ENCODE peak calls at places on chromosomes 13 and 19, in nine cellular contexts. N is thoracic aorta, M is bronchial epithelial cell, T is BE2C, H is right atrium auricular region, X is astrocyte, Q is fibroblast of lung, S is suprapubic skin, A is breast epithelium. P is an unnamed sample.

GRCh38 chr13:74409551-74409950 is 275.3 kb upstream of the KLF12 start:
- DNase-seq in A (no peak), M (no peak), Q (no peak), T (no peak), X (no peak), N (no peak), H (no peak), S (no peak), P (no peak)

GRCh38 chr19:405138-405965 is 3.6 kb downstream of the C2CD4C start:
- DNase-seq in H (no peak), T (no peak), N (no peak), A (no peak), Q (no peak), S (peak; percentile 48), X (no peak), M (no peak), P (no peak)

GRCh38 chr19:51976852-51977251 is 9.8 kb downstream of the ZNF350 start:
- DNase-seq in Q (no peak), T (no peak), X (no peak), S (no peak), A (no peak), M (no peak), H (no peak), N (no peak), P (no peak)

GRCh38 chr19:1847348-1847683 is 967 bp downstream of the REXO1 start:
- DNase-seq in M (no peak), Q (peak; percentile 50), X (peak; percentile 40), H (no peak), N (no peak), S (no peak), T (no peak), A (no peak), P (no peak)

GRCh38 chr13:32264407-32264806 is 50.8 kb downstream of the ZAR1L start:
- DNase-seq in Q (peak; percentile 38), T (no peak), M (peak; percentile 46), A (no peak), X (peak; percentile 30), N (no peak), H (peak; percentile 75), S (peak; percentile 75), P (no peak)

GRCh38 chr13:26601669-26602068 is 44.2 kb downstream of the WASF3 start:
- DNase-seq in S (no peak), X (peak; percentile 49), Q (peak; percentile 66), A (no peak), T (no peak), N (no peak), M (peak; percentile 27), H (no peak), P (no peak)

GRCh38 chr13:112688560-112689497 is 1.0 kb upstream of the ATP11A start:
- DNase-seq in H (no peak), N (no peak), A (no peak), Q (no peak), S (peak; percentile 61), T (no peak), M (no peak), X (no peak), P (no peak)

GRCh38 chr19:13574933-13575332 is 68.7 kb upstream of the CACNA1A start:
- DNase-seq in H (no peak), T (peak; percentile 20), Q (no peak), X (no peak), M (no peak), N (no peak), A (no peak), S (no peak), P (no peak)

GRCh38 chr13:106133025-106133424 is 402.4 kb downstream of the EFNB2 start:
- DNase-seq in T (no peak), N (no peak), Q (peak; percentile 88), A (no peak), S (no peak), X (peak; percentile 86), M (peak; percentile 84), H (no peak), P (peak; percentile 69)

GRCh38 chr19:10093295-10094186 is 7.4 kb downstream of the SHFL start:
- DNase-seq in X (no peak), S (no peak), A (no peak), Q (no peak), H (no peak), N (no peak), M (no peak), T (no peak), P (no peak)

GRCh38 chr19:17841810-17842662 is 5.7 kb downstream of the JAK3 start:
- DNase-seq in A (peak; percentile 46), S (peak; percentile 77), N (no peak), X (peak; percentile 49), M (peak; percentile 65), H (peak; percentile 75), T (peak; percentile 99), Q (peak; percentile 70), P (no peak)

GRCh38 chr19:13834308-13834790 is 39.1 kb downstream of the ZSWIM4 start:
- DNase-seq in A (peak; percentile 46), S (no peak), N (no peak), M (peak; percentile 84), T (no peak), Q (peak; percentile 65), H (no peak), X (no peak), P (no peak)

GRCh38 chr13:111262281-111262680 is 58.2 kb upstream of the TEX29 start:
- DNase-seq in T (no peak), A (no peak), M (no peak), N (no peak), S (no peak), Q (no peak), X (no peak), H (peak; percentile 55), P (no peak)

GRCh38 chr13:59119475-59119874 is 1044.3 kb downstream of the DIAPH3 start:
- DNase-seq in T (no peak), H (no peak), X (peak; percentile 29), N (no peak), A (no peak), S (no peak), Q (peak; percentile 38), M (no peak), P (no peak)

GRCh38 chr19:50803633-50804419 is 13.6 kb downstream of the ACP4 start:
- DNase-seq in M (no peak), H (no peak), X (no peak), S (no peak), A (peak; percentile 20), Q (no peak), T (peak; percentile 56), N (no peak), P (no peak)

GRCh38 chr19:47651132-47651531 is 42.2 kb downstream of the BICRA start:
- DNase-seq in A (no peak), Q (no peak), H (no peak), M (no peak), N (no peak), S (no peak), T (no peak), X (no peak), P (no peak)

GRCh38 chr19:47649588-47649987 is 40.7 kb downstream of the BICRA start:
- DNase-seq in X (no peak), Q (no peak), S (no peak), N (no peak), H (no peak), A (no peak), T (no peak), M (no peak), P (no peak)

GRCh38 chr19:47651691-47652090 is 42.8 kb downstream of the BICRA start:
- DNase-seq in T (no peak), N (no peak), H (no peak), S (no peak), M (no peak), Q (no peak), A (no peak), X (no peak), P (no peak)

GRCh38 chr19:47652285-47652684 is 43.4 kb downstream of the BICRA start:
- DNase-seq in Q (no peak), T (no peak), H (no peak), A (no peak), N (no peak), X (no peak), M (no peak), S (no peak), P (no peak)

GRCh38 chr19:47650695-47651094 is 41.8 kb downstream of the BICRA start:
- DNase-seq in H (no peak), N (no peak), M (no peak), A (no peak), X (no peak), T (no peak), Q (no peak), S (no peak), P (no peak)
- H3K36me3 ChIP-seq in H (no peaks in the 10 kb centered on the region), N (no peaks in the 10 kb centered on the region), M (peaks cover 10% of the 10 kb centered on the region), A (no peaks in the 10 kb centered on the region), X (peaks cover 7% of the 10 kb centered on the region), T (peaks cover 11% of the 10 kb centered on the region), Q (peaks cover 3% of the 10 kb centered on the region), S (no peaks in the 10 kb centered on the region), P (peaks cover 8% of the 10 kb centered on the region)

GRCh38 chr13:66128201-66128600 is 1101.9 kb downstream of the PCDH9 start:
- DNase-seq in T (no peak), A (no peak), S (no peak), Q (no peak), N (no peak), H (no peak), M (no peak), X (no peak), P (no peak)
- H3K4me3 ChIP-seq in T (no peak overlapping the region), A (no peak overlapping the region), S (no peak overlapping the region), Q (no peak overlapping the region), N (no peak overlapping the region), H (no peak overlapping the region), M (no peak overlapping the region), X (no peak overlapping the region), P (no peak overlapping the region)

DNA sequence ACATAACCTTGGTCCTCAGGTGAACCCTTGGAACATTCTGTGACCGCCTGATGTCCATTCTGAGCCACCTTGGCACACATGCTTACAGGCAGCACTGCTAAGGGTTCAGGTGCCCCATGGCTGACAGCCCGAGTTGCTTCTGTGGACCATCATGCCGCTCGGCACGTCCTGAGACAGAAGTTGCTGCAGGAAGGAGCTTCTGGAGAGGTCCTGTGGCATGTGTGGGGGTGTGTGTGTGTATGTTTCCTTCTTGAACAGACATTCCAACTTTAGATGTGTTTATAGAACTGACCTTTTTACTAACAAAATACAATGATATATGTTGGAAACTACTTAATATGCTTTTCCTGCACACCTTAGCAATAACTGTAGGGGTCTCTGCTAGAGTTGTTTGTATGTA is 4.8 kb upstream of the C1QTNF9 start:
- DNase-seq in X (no peak), S (no peak), Q (no peak), H (peak; percentile 49), A (no peak), N (no peak), T (no peak), M (no peak), P (no peak)
- H3K36me3 ChIP-seq in X (no peaks in the 10 kb centered on the region), S (peaks cover 41% of the 10 kb centered on the region), Q (no peaks in the 10 kb centered on the region), H (peaks cover 30% of the 10 kb centered on the region), A (no peaks in the 10 kb centered on the region), N (no peaks in the 10 kb centered on the region), T (no peaks in the 10 kb centered on the region), M (no peaks in the 10 kb centered on the region), P (peaks cover 4% of the 10 kb centered on the region)

DNA sequence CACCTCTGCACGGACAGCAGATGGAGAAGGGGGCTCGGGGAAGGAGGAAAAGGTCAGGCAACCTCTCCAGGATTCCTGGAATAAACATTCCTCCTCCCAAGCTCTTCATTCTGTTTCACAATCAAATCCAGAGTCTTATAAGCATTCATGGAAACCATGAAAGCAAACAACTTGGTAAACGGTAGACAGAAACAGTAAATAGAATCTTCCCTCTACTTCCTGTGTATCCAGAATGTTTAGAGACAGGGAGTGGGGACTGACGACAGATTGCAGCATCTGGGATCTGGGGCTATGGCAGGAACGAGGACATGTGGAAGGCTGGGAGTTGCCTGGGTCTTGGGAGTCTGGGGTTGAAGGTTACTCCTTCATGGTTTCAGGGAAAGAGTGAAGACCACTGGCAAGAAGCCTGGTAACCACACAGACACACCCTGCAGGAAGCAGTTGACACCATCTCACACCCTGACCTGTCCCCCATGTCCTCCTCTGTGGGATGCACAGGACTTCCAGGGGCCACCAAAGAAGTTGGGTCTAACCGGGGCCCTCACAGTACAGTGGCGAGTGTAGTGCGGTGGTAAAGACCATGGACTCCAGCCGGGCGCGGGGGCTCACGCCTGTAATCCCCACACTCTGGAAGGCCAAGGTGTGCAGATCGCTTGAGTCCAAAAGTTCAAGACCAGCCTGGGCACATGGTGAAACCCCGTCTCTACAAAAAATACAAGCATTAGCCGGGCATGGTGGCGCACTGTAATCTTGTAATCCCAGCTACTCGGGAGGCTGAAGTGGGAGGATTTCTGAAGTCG is 10.7 kb upstream of the FFAR2 start:
- DNase-seq in T (no peak), N (no peak), S (no peak), A (no peak), X (no peak), M (no peak), H (no peak), Q (no peak), P (no peak)
- H3K4me3 ChIP-seq in T (peak overlapping the region; percentile 39), N (no peak overlapping the region), S (peak overlapping the region; percentile 11), A (no peak overlapping the region), X (no peak overlapping the region), M (no peak overlapping the region), H (peak overlapping the region; percentile 10), Q (no peak overlapping the region), P (no peak overlapping the region)